ENCODE peak calls at places on chromosomes 7 and 10, in six cellular contexts. One of them, this sample, is unnamed.
A peak's percentile ranks its signal among the peaks of the same experiment; 100 is the strongest.

GRCh38 chr10:80421369-80422220 is 13.2 kb downstream of the PRXL2A start:
- DNase-seq in GM12878: peak; percentile 40
- DNase-seq in H1: no peak
- DNase-seq in K562: no peak
- DNase-seq in HepG2: no peak
- DNase-seq in HL-60: no peak
- DNase-seq in this sample: no peak

GRCh38 chr7:96321041-96321669 is 743 bp downstream of the SLC25A13 start:
- DNase-seq in GM12878: peak; percentile 28
- DNase-seq in HL-60: peak; percentile 86
- DNase-seq in HepG2: peak; percentile 88
- DNase-seq in H1: peak; percentile 80
- DNase-seq in K562: peak; percentile 90
- DNase-seq in this sample: peak; percentile 87

GRCh38 chr7:155562106-155562505 is 15.7 kb upstream of the CNPY1 start:
- DNase-seq in H1: no peak
- DNase-seq in HepG2: no peak
- DNase-seq in K562: no peak
- DNase-seq in HL-60: no peak
- DNase-seq in GM12878: no peak
- DNase-seq in this sample: no peak

GRCh38 chr10:82796510-82796909 is 921.5 kb downstream of the NRG3 start:
- DNase-seq in HepG2: no peak
- DNase-seq in H1: no peak
- DNase-seq in K562: no peak
- DNase-seq in GM12878: no peak
- DNase-seq in HL-60: no peak
- DNase-seq in this sample: peak; percentile 9

GRCh38 chr7:26853788-26854393 is 10.5 kb downstream of the SKAP2 start:
- DNase-seq in K562: no peak
- DNase-seq in HepG2: peak; percentile 14
- DNase-seq in GM12878: no peak
- DNase-seq in H1: no peak
- DNase-seq in HL-60: no peak
- DNase-seq in this sample: peak; percentile 20

GRCh38 chr10:63429280-63429679 is 36.5 kb downstream of the JMJD1C start:
- DNase-seq in K562: no peak
- DNase-seq in GM12878: no peak
- DNase-seq in H1: no peak
- DNase-seq in HL-60: no peak
- DNase-seq in HepG2: no peak
- DNase-seq in this sample: no peak

GRCh38 chr10:113473851-113474250 is 79.0 kb upstream of the HABP2 start:
- DNase-seq in GM12878: no peak
- DNase-seq in H1: no peak
- DNase-seq in HepG2: no peak
- DNase-seq in HL-60: no peak
- DNase-seq in K562: no peak
- DNase-seq in this sample: no peak

GRCh38 chr10:31146496-31147219 is 115.0 kb upstream of the ZNF438 start:
- DNase-seq in K562: no peak
- DNase-seq in H1: no peak
- DNase-seq in GM12878: no peak
- DNase-seq in HepG2: no peak
- DNase-seq in HL-60: no peak
- DNase-seq in this sample: no peak

GRCh38 chr7:193538-194256 is 1.3 kb downstream of the FAM20C start:
- DNase-seq in HL-60: no peak
- DNase-seq in HepG2: no peak
- DNase-seq in H1: no peak
- DNase-seq in GM12878: no peak
- DNase-seq in K562: no peak
- DNase-seq in this sample: peak; percentile 70

GRCh38 chr7:157596026-157596425 is 259.2 kb downstream of the DNAJB6 start:
- DNase-seq in HepG2: no peak
- DNase-seq in GM12878: no peak
- DNase-seq in HL-60: no peak
- DNase-seq in H1: no peak
- DNase-seq in K562: no peak
- DNase-seq in this sample: no peak

GRCh38 chr7:30502470-30503251 is 2.0 kb downstream of the GGCT start:
- DNase-seq in H1: no peak
- DNase-seq in HepG2: no peak
- DNase-seq in K562: no peak
- DNase-seq in HL-60: peak; percentile 54
- DNase-seq in GM12878: no peak
- DNase-seq in this sample: no peak

GRCh38 chr7:518630-519428 is 817 bp downstream of the PDGFA start:
- DNase-seq in HepG2: no peak
- DNase-seq in K562: peak; percentile 78
- DNase-seq in H1: peak; percentile 74
- DNase-seq in HL-60: peak; percentile 36
- DNase-seq in GM12878: no peak
- DNase-seq in this sample: peak; percentile 85

GRCh38 chr10:11898372-11899066 is 75.4 kb downstream of the PROSER2 start:
- DNase-seq in GM12878: no peak
- DNase-seq in H1: no peak
- DNase-seq in HL-60: no peak
- DNase-seq in K562: peak; percentile 96
- DNase-seq in HepG2: peak; percentile 89
- DNase-seq in this sample: peak; percentile 63
- TF ChIP-seq GABPA in GM12878: no peak
- TF ChIP-seq GABPA in H1: no peak
- TF ChIP-seq GABPA in HL-60: no peak
- TF ChIP-seq GABPA in K562: peak; percentile 89
- TF ChIP-seq GABPA in HepG2: no peak
- TF ChIP-seq GABPA in this sample: no peak

DNA sequence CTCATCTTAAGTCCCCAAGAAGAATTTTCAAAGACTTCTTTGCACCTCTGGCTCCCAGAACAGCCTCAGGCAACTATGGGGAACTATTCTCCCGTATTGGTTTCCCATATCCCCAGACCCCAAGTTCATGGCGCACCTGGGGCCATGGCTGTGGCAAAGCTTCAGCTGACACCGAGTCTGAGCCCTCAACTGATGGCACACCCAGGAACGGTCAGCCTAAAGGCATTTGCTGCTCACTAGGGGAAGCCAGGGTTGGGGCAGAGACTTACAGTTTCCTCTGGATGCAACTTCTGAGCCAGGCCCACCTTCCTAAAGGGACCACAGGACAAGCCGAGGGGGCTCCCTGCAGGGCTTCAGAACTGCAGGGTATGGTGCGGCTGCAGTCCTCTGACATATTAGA is 13.7 kb upstream of the CPA1 start:
- DNase-seq in GM12878: no peak
- DNase-seq in HepG2: no peak
- DNase-seq in HL-60: no peak
- DNase-seq in H1: no peak
- DNase-seq in K562: no peak
- DNase-seq in this sample: no peak
- H3K27ac ChIP-seq in GM12878: no peak overlapping the region
- H3K27ac ChIP-seq in HepG2: no peak overlapping the region
- H3K27ac ChIP-seq in HL-60: no peak overlapping the region
- H3K27ac ChIP-seq in H1: no peak overlapping the region
- H3K27ac ChIP-seq in K562: no peak overlapping the region
- H3K27ac ChIP-seq in this sample: no peak overlapping the region

DNA sequence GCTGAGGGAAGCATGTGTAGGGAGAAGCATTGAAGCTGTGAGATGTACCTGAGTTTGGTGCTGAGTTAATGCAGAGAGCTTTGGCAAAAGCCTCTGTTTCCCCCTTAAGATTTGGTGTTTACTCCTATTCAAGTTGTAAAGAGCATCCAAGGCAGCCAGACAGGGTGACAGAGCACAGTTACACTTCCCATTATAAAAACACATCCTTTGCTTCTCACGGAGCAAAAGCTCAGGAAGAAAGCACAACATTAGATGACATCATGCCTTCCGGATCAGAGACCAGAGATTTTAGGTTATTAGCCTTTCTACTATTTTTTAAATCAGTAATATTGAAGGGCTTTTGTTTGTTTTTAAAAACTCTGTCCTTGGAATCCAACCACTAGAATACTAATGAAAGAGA is 182.9 kb downstream of the DOCK4 start:
- DNase-seq in K562: no peak
- DNase-seq in HepG2: no peak
- DNase-seq in GM12878: no peak
- DNase-seq in H1: no peak
- DNase-seq in HL-60: no peak
- DNase-seq in this sample: no peak
- TF ChIP-seq GABPA in K562: no peak
- TF ChIP-seq GABPA in HepG2: no peak
- TF ChIP-seq GABPA in GM12878: no peak
- TF ChIP-seq GABPA in H1: no peak
- TF ChIP-seq GABPA in HL-60: no peak
- TF ChIP-seq GABPA in this sample: no peak

GRCh38 chr10:4334853-4335252 is 491.2 kb upstream of the AKR1E2 start:
- DNase-seq in HL-60: no peak
- DNase-seq in H1: no peak
- DNase-seq in HepG2: no peak
- DNase-seq in K562: no peak
- DNase-seq in GM12878: no peak
- DNase-seq in this sample: no peak
- H3K27ac ChIP-seq in HL-60: no peak overlapping the region
- H3K27ac ChIP-seq in H1: no peak overlapping the region
- H3K27ac ChIP-seq in HepG2: no peak overlapping the region
- H3K27ac ChIP-seq in K562: no peak overlapping the region
- H3K27ac ChIP-seq in GM12878: no peak overlapping the region
- H3K27ac ChIP-seq in this sample: no peak overlapping the region

DNA sequence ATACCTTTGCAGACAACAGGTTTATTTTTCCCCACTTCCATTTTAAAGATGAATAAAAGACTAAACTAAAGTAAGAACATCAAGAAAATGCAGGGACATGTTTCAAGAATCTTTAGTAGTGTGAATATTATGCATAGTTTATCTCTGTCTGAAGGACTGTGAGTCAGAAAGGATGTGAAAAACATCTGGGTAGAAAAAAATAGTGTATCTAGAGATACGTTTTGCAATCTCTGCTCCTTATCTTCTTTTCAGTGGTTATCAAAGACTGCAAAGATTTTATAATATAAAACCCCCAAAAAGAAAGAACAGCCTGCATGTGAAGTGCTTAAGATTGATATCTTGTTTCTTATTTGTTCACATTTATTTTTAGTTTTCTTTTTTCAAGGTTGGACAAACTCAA is 101.9 kb upstream of the ARHGAP21 start:
- DNase-seq in GM12878: no peak
- DNase-seq in HepG2: no peak
- DNase-seq in H1: no peak
- DNase-seq in HL-60: no peak
- DNase-seq in K562: no peak
- DNase-seq in this sample: no peak
- TF ChIP-seq GABPA in GM12878: no peak
- TF ChIP-seq GABPA in HepG2: no peak
- TF ChIP-seq GABPA in H1: no peak
- TF ChIP-seq GABPA in HL-60: no peak
- TF ChIP-seq GABPA in K562: no peak
- TF ChIP-seq GABPA in this sample: no peak

GRCh38 chr10:78936412-78937342 is 132.1 kb upstream of the ZMIZ1 start:
- DNase-seq in HepG2: no peak
- DNase-seq in K562: no peak
- DNase-seq in HL-60: no peak
- DNase-seq in GM12878: no peak
- DNase-seq in H1: no peak
- DNase-seq in this sample: no peak
- H3K27ac ChIP-seq in HepG2: no peak overlapping the region
- H3K27ac ChIP-seq in K562: no peak overlapping the region
- H3K27ac ChIP-seq in HL-60: no peak overlapping the region
- H3K27ac ChIP-seq in GM12878: no peak overlapping the region
- H3K27ac ChIP-seq in H1: no peak overlapping the region
- H3K27ac ChIP-seq in this sample: no peak overlapping the region

GRCh38 chr10:49113741-49114141 is 1.6 kb downstream of the VSTM4 start:
- DNase-seq in K562: no peak
- DNase-seq in HL-60: no peak
- DNase-seq in HepG2: no peak
- DNase-seq in H1: peak; percentile 27
- DNase-seq in GM12878: no peak
- DNase-seq in this sample: no peak
- TF ChIP-seq GABPA in K562: no peak
- TF ChIP-seq GABPA in HL-60: no peak
- TF ChIP-seq GABPA in HepG2: no peak
- TF ChIP-seq GABPA in H1: no peak
- TF ChIP-seq GABPA in GM12878: no peak
- TF ChIP-seq GABPA in this sample: no peak

GRCh38 chr10:104326991-104327610 is 11.2 kb downstream of the ITPRIP start:
- DNase-seq in HepG2: no peak
- DNase-seq in HL-60: no peak
- DNase-seq in H1: no peak
- DNase-seq in GM12878: no peak
- DNase-seq in K562: no peak
- DNase-seq in this sample: no peak

GRCh38 chr10:104329754-104330153 is 8.5 kb downstream of the ITPRIP start:
- DNase-seq in HepG2: no peak
- DNase-seq in H1: no peak
- DNase-seq in GM12878: no peak
- DNase-seq in K562: no peak
- DNase-seq in HL-60: no peak
- DNase-seq in this sample: no peak

GRCh38 chr10:104328916-104329710 is 9.2 kb downstream of the ITPRIP start:
- DNase-seq in HepG2: peak; percentile 23
- DNase-seq in GM12878: no peak
- DNase-seq in HL-60: peak; percentile 87
- DNase-seq in H1: no peak
- DNase-seq in K562: peak; percentile 26
- DNase-seq in this sample: no peak

GRCh38 chr10:104327745-104328635 is 10.3 kb downstream of the ITPRIP start:
- DNase-seq in H1: no peak
- DNase-seq in GM12878: no peak
- DNase-seq in K562: no peak
- DNase-seq in HepG2: peak; percentile 28
- DNase-seq in HL-60: peak; percentile 72
- DNase-seq in this sample: no peak

DNA sequence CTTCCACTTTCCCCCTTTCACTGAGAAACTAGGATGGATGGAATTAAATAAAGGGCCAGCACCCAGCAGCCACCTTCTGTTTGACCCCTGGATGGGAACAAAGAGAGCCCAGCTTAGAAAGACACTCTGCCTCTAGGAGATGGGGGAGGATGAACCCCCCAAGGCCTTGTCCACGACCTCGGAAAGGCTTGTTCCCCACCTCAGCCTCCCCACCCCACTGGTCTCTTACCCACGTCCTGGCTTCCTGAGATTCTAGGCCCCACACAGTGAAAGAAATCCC is 9.7 kb downstream of the ITPRIP start:
- DNase-seq in HepG2: no peak
- DNase-seq in K562: no peak
- DNase-seq in HL-60: no peak
- DNase-seq in H1: no peak
- DNase-seq in GM12878: no peak
- DNase-seq in this sample: no peak
- H3K27ac ChIP-seq in HepG2: no peak overlapping the region
- H3K27ac ChIP-seq in K562: peak overlapping the region; percentile 22
- H3K27ac ChIP-seq in HL-60: peak overlapping the region; percentile 80
- H3K27ac ChIP-seq in H1: peak overlapping the region; percentile 87
- H3K27ac ChIP-seq in GM12878: peak overlapping the region; percentile 2
- H3K27ac ChIP-seq in this sample: peak overlapping the region; percentile 80

GRCh38 chr10:79391231-79392019 is 44.2 kb downstream of the PPIF start:
- DNase-seq in H1: peak; percentile 39
- DNase-seq in K562: peak; percentile 98
- DNase-seq in HepG2: no peak
- DNase-seq in GM12878: no peak
- DNase-seq in HL-60: no peak
- DNase-seq in this sample: peak; percentile 22
- TF ChIP-seq GABPA in H1: no peak
- TF ChIP-seq GABPA in K562: no peak
- TF ChIP-seq GABPA in HepG2: no peak
- TF ChIP-seq GABPA in GM12878: no peak
- TF ChIP-seq GABPA in HL-60: no peak
- TF ChIP-seq GABPA in this sample: no peak